ENCODE peak calls at places on chromosomes 1 and 21, in ten cellular contexts. Z, R, U, K, H, Q, W, A, E and P are unnamed samples.

GRCh38 chr1:35202048-35202719 is 9.2 kb upstream of the SFPQ start:
- DNase-seq in Z (no peak), R (no peak), U (no peak), K (no peak), H (peak), Q (peak), W (peak), A (peak), E (no peak), P (peak)

GRCh38 chr1:43348809-43349593 is 9.8 kb upstream of the CDC20 start:
- DNase-seq in Z (no peak), R (peak), U (no peak), K (no peak), H (no peak), Q (peak), W (peak), A (peak), E (peak), P (peak)

GRCh38 chr21:45112371-45112770 is 38.0 kb downstream of the ADARB1 start:
- DNase-seq in Z (no peak), R (no peak), U (no peak), K (no peak), H (no peak), Q (no peak), W (no peak), A (no peak), E (no peak), P (no peak)

GRCh38 chr1:167469280-167469965 is 48.9 kb downstream of the CD247 start:
- DNase-seq in Z (no peak), R (no peak), U (no peak), K (no peak), H (no peak), Q (no peak), W (no peak), A (no peak), E (no peak), P (no peak)

GRCh38 chr1:220804202-220804586 is 17.5 kb downstream of the MTARC1 start:
- DNase-seq in Z (no peak), R (no peak), U (no peak), K (no peak), H (peak), Q (no peak), W (no peak), A (no peak), E (no peak), P (no peak)

GRCh38 chr1:206970406-206970805 is at the start of gene FCAMR:
- DNase-seq in Z (no peak), R (no peak), U (no peak), K (no peak), H (no peak), Q (no peak), W (no peak), A (no peak), E (no peak), P (no peak)

GRCh38 chr1:36539526-36539925 is 56.8 kb upstream of the CSF3R start:
- DNase-seq in Z (no peak), R (no peak), U (no peak), K (no peak), H (no peak), Q (no peak), W (no peak), A (no peak), E (no peak), P (no peak)

GRCh38 chr1:150410582-150411101 is 46.7 kb downstream of the RPRD2 start:
- DNase-seq in Z (no peak), R (no peak), U (no peak), K (no peak), H (peak), Q (peak), W (no peak), A (no peak), E (no peak), P (no peak)

GRCh38 chr1:217181205-217181746 is 449.6 kb downstream of the GPATCH2 start:
- DNase-seq in Z (no peak), R (no peak), U (no peak), K (no peak), H (no peak), Q (no peak), W (no peak), A (no peak), E (no peak), P (no peak)

GRCh38 chr1:93680121-93681094 is 1.2 kb downstream of the BCAR3 start:
- DNase-seq in Z (peak), R (peak), U (peak), K (peak), H (peak), Q (peak), W (peak), A (peak), E (no peak), P (peak)

GRCh38 chr21:42425603-42425985 is 21.9 kb downstream of the UBASH3A start:
- DNase-seq in Z (no peak), R (no peak), U (no peak), K (no peak), H (no peak), Q (no peak), W (no peak), A (no peak), E (no peak), P (peak)

GRCh38 chr1:75203415-75204277 is 69.5 kb downstream of the LHX8 start:
- DNase-seq in Z (no peak), R (no peak), U (peak), K (no peak), H (peak), Q (no peak), W (peak), A (no peak), E (no peak), P (peak)

GRCh38 chr1:110298991-110299390 is 40.2 kb upstream of the RBM15 start:
- DNase-seq in Z (no peak), R (no peak), U (peak), K (no peak), H (no peak), Q (no peak), W (no peak), A (no peak), E (no peak), P (no peak)

GRCh38 chr21:46180079-46180722 is 4.1 kb downstream of the SPATC1L start:
- DNase-seq in Z (no peak), R (no peak), U (no peak), K (no peak), H (no peak), Q (no peak), W (no peak), A (no peak), E (no peak), P (no peak)

GRCh38 chr1:192521734-192522133 is 53.8 kb upstream of the RGS1 start:
- DNase-seq in Z (no peak), R (no peak), U (no peak), K (no peak), H (no peak), Q (no peak), W (no peak), A (no peak), E (no peak), P (no peak)

GRCh38 chr1:207711285-207711684 is 40.6 kb upstream of the CD46 start:
- DNase-seq in Z (no peak), R (no peak), U (no peak), K (no peak), H (peak), Q (no peak), W (no peak), A (no peak), E (no peak), P (peak)

GRCh38 chr1:46757256-46757955 is 38.5 kb upstream of the EFCAB14 start:
- DNase-seq in Z (no peak), R (peak), U (no peak), K (no peak), H (no peak), Q (no peak), W (peak), A (no peak), E (no peak), P (no peak)

GRCh38 chr1:184299076-184299790 is 87.6 kb upstream of the C1orf21 start:
- DNase-seq in Z (no peak), R (no peak), U (peak), K (no peak), H (peak), Q (no peak), W (peak), A (no peak), E (no peak), P (no peak)

GRCh38 chr21:32278518-32279376 is at the start of gene MIS18A:
- DNase-seq in Z (peak), R (peak), U (peak), K (peak), H (peak), Q (peak), W (peak), A (peak), E (peak), P (peak)

GRCh38 chr21:46202592-46203202 is 18.4 kb upstream of the SPATC1L start:
- DNase-seq in Z (no peak), R (no peak), U (no peak), K (no peak), H (no peak), Q (no peak), W (no peak), A (no peak), E (peak), P (no peak)

GRCh38 chr1:54498383-54499096 is 49.5 kb upstream of the ACOT11 start:
- DNase-seq in Z (no peak), R (no peak), U (no peak), K (no peak), H (no peak), Q (no peak), W (no peak), A (no peak), E (no peak), P (no peak)

GRCh38 chr1:159196543-159196942 is 8.1 kb upstream of the ACKR1 start:
- DNase-seq in Z (no peak), R (no peak), U (no peak), K (no peak), H (no peak), Q (no peak), W (peak), A (no peak), E (no peak), P (no peak)
- TF ChIP-seq CTCF in Z (no peak), R (no peak), U (no peak), K (peak), H (no peak), Q (no peak), W (peak), A (no peak), E (no peak), P (peak)

DNA sequence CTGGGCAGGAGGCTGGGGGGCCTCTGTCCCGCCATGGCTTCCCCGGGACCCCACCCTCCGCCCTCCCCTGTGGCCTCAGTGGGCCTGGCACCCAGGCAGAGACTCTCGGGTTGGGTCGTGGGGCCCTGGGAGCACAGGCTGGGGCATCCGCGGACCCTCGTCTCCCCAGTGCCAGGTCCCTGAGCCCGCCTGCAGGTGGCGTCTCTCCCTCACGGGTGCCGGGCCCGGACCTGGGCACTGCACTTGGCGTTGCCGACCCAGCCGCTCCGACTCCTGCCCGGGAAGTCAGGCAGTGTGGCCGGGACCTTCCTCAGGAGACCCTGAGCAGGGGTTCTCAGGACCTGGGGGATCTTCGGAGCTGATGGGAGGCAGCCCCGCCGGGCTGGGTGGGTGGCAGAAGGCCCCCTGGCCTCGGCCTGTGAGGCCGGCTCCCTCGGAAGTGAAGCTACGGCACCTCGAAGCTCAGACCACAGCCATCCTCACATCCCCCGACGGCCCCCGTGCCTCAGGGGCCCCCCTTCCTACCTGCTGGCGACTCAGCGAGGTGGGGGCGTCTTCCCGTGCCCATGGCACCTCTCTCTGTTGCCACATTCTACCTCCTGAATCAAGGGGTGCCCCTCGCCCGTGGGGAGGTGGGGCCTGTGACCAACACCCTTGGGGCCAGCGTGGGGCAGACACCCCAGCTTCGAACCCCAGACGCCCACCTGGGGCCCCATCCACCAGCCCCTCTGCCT is 6.4 kb upstream of the C1orf159 start:
- DNase-seq in Z (no peak), R (peak), U (no peak), K (peak), H (peak), Q (peak), W (peak), A (peak), E (peak), P (peak)
- H3K4me3 ChIP-seq in Z (no peak), R (peak), U (peak), K (peak), H (peak), Q (peak), W (no peak), A (peak), E (no peak), P (no peak)

GRCh38 chr1:205861540-205861939 is 11.6 kb upstream of the PM20D1 start:
- DNase-seq in Z (no peak), R (no peak), U (no peak), K (no peak), H (no peak), Q (no peak), W (no peak), A (no peak), E (no peak), P (no peak)

GRCh38 chr1:205852969-205853368 is 3.0 kb upstream of the PM20D1 start:
- DNase-seq in Z (no peak), R (no peak), U (no peak), K (no peak), H (no peak), Q (no peak), W (no peak), A (no peak), E (no peak), P (no peak)

GRCh38 chr1:205856433-205856832 is 6.5 kb upstream of the PM20D1 start:
- DNase-seq in Z (no peak), R (no peak), U (no peak), K (no peak), H (no peak), Q (no peak), W (no peak), A (no peak), E (no peak), P (no peak)

DNA sequence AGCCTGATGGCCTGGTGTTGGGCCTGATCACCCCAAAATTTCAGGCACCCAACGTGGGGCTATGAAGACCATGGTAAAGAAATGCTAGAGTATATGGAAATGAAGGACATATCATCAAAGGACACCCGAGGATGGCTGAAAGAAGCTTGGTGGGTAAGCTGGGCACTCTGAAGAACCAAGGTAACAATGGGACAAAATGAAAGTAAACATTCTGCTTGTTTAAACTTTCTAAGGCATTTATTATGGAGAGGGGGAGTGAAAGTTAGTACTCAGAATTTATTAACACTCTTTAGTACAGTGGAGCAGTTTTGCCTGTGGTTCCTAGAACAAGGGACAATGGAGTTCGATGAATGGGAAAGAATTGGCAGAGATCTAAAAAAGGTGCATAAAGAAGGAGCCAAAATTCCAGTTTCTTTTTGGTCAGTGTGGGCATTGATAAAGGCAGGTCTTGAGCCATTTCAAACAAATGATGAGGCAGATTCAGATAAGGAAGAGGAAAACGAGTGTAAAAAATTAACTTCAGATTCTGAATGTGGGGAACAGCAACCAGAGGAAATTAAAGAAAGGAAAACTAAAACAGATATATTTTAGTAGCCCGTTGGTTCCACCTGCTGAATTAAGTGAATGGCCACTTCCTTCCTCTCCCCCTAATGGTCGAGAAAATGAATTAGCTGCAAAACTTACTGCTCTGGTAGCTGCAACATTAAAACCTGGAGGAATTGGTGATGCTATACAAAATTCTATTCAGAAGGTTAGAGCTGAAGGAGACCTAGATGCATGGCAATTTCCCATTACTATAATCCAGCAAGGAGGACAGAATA is 8.4 kb upstream of the PM20D1 start:
- DNase-seq in Z (no peak), R (no peak), U (no peak), K (no peak), H (no peak), Q (no peak), W (no peak), A (no peak), E (no peak), P (peak)
- TF ChIP-seq CTCF in Z (no peak), R (no peak), U (no peak), K (peak), H (no peak), Q (no peak), W (no peak), A (no peak), E (no peak), P (no peak)

GRCh38 chr1:160739098-160739511 is at the start of gene SLAMF7:
- DNase-seq in Z (peak), R (no peak), U (no peak), K (peak), H (no peak), Q (no peak), W (peak), A (no peak), E (no peak), P (peak)
- H3K4me3 ChIP-seq in Z (peak), R (no peak), U (no peak), K (peak), H (no peak), Q (no peak), W (no peak), A (peak), E (no peak), P (peak)

GRCh38 chr1:88684482-88685238 is 587 bp downstream of the PKN2 start:
- DNase-seq in Z (peak), R (peak), U (no peak), K (peak), H (peak), Q (no peak), W (peak), A (peak), E (peak), P (peak)
- TF ChIP-seq CTCF in Z (no peak), R (no peak), U (no peak), K (peak), H (no peak), Q (no peak), W (no peak), A (no peak), E (no peak), P (no peak)

DNA sequence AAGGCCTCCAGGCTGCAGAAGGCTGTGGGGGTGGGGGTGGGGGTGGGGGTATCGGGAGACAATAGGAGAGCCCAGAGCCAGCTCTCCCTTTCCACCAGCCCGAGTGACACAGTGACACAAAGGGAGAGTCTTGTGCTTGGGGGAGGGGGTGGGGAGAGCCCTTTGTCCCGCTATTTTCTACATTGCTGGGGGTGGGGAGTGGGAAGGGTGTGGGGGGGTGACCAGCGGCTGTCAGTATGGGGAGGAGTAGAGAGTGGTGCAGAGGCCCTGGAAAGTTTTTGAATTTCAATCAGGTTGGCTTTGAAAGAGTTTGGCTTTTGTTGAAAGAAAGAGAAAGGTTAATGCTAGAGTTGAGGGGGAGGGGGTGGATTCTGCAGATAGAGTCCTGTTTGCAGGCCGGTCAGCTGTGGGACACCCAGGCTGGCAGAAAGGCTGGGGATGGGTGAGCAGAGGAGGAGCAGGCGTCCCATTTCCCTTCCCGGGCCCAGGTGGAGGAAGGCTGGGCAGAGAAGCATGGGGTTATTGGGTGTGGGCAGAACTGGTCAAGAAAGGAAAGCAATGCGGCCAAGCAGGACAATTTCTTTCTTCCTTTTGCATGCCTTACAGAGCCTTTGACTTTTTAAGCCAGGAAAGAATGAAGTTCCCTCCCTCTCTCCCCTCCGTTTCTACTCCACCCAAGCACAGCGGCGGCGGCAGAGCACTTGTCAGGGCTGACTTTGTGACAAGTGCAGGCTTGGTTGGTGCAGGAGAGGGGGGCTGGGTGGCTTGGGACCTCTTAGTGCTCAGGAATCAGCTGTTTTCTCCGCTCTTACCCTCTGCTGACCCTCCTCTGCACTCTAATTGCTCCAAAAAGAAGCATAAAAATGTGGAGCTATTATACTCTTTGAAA is 96.2 kb downstream of the RNF220 start:
- DNase-seq in Z (no peak), R (no peak), U (no peak), K (no peak), H (no peak), Q (peak), W (no peak), A (no peak), E (no peak), P (no peak)
- H3K4me3 ChIP-seq in Z (no peak), R (no peak), U (no peak), K (no peak), H (no peak), Q (peak), W (no peak), A (peak), E (no peak), P (no peak)

GRCh38 chr1:88891318-88892145 is at the start of gene GTF2B:
- DNase-seq in Z (peak), R (peak), U (peak), K (peak), H (peak), Q (peak), W (peak), A (peak), E (peak), P (peak)
- TF ChIP-seq CTCF in Z (no peak), R (no peak), U (no peak), K (no peak), H (no peak), Q (peak), W (no peak), A (peak), E (no peak), P (no peak)

GRCh38 chr1:76503100-76503499 is 364.2 kb upstream of the ST6GALNAC5 start:
- DNase-seq in Z (no peak), R (no peak), U (no peak), K (no peak), H (no peak), Q (no peak), W (no peak), A (no peak), E (no peak), P (no peak)

GRCh38 chr1:76510672-76511071 is 356.6 kb upstream of the ST6GALNAC5 start:
- DNase-seq in Z (no peak), R (no peak), U (no peak), K (no peak), H (no peak), Q (no peak), W (no peak), A (no peak), E (no peak), P (no peak)

GRCh38 chr1:76511226-76511625 is 356.1 kb upstream of the ST6GALNAC5 start:
- DNase-seq in Z (no peak), R (no peak), U (no peak), K (no peak), H (no peak), Q (no peak), W (no peak), A (no peak), E (no peak), P (no peak)

GRCh38 chr1:76501576-76502219 is 365.6 kb upstream of the ST6GALNAC5 start:
- DNase-seq in Z (no peak), R (no peak), U (no peak), K (no peak), H (no peak), Q (no peak), W (no peak), A (no peak), E (no peak), P (no peak)

GRCh38 chr1:76507376-76507775 is 359.9 kb upstream of the ST6GALNAC5 start:
- DNase-seq in Z (no peak), R (no peak), U (no peak), K (no peak), H (no peak), Q (no peak), W (no peak), A (no peak), E (no peak), P (no peak)
- H3K4me3 ChIP-seq in Z (no peak), R (no peak), U (no peak), K (no peak), H (no peak), Q (no peak), W (no peak), A (no peak), E (no peak), P (no peak)